ENCODE peak calls at places on chromosomes 5 and 9, in five cellular contexts. D is stimulated activated CD4-positive, alpha-beta T cell treated with anti-CD3 and anti-CD28 coated beads, Interleukin-15, amount 100 ng/mL, for 1 hour; C is NCI-H774; N is OCI-LY7; Q is activated naive CD4-positive, alpha-beta T cell treated with anti-CD3 and anti-CD28 coated beads, Interleukin-2, amount 50 U/mL, for 72 hours. A is an unnamed sample.

GRCh38 chr9:121286973-121287721 is 19.2 kb downstream of the GSN start:
- DNase-seq in D (no peak), C (peak; percentile 42), N (no peak), Q (no peak), A (peak; percentile 68)

GRCh38 chr9:93580654-93581380 is 4.4 kb downstream of the PHF2 start:
- DNase-seq in D (no peak), C (no peak), N (no peak), Q (no peak), A (no peak)

GRCh38 chr9:104247899-104248460 is 153.9 kb downstream of the SMC2 start:
- DNase-seq in D (no peak), C (no peak), N (no peak), Q (no peak), A (no peak)

GRCh38 chr9:92636627-92637026 is 33.3 kb downstream of the IPPK start:
- DNase-seq in D (no peak), C (no peak), N (no peak), Q (peak; percentile 30), A (no peak)

GRCh38 chr5:27020965-27021364 is 17.4 kb downstream of the CDH9 start:
- DNase-seq in D (no peak), C (no peak), N (no peak), Q (no peak), A (no peak)

GRCh38 chr9:95778957-95779356 is 96.5 kb upstream of the ERCC6L2 start:
- DNase-seq in D (no peak), C (no peak), N (no peak), Q (no peak), A (no peak)

GRCh38 chr9:129664664-129665007 is 811 bp upstream of the PRRX2 start:
- DNase-seq in D (no peak), C (no peak), N (no peak), Q (no peak), A (no peak)

GRCh38 chr5:65846102-65846501 is 80.3 kb upstream of the ERBIN start:
- DNase-seq in D (no peak), C (no peak), N (no peak), Q (no peak), A (no peak)

GRCh38 chr5:111548992-111549649 is 36.8 kb upstream of the STARD4 start:
- DNase-seq in D (no peak), C (peak; percentile 55), N (no peak), Q (no peak), A (no peak)

GRCh38 chr9:35706951-35707350 is 17.2 kb upstream of the TPM2 start:
- DNase-seq in D (no peak), C (no peak), N (no peak), Q (no peak), A (no peak)

GRCh38 chr5:17157916-17158529 is 59.4 kb upstream of the BASP1 start:
- DNase-seq in D (no peak), C (no peak), N (no peak), Q (no peak), A (no peak)

GRCh38 chr5:147391781-147392180 is 118.1 kb downstream of the DPYSL3 start:
- DNase-seq in D (no peak), C (no peak), N (peak; percentile 2), Q (no peak), A (no peak)

GRCh38 chr5:102718819-102719218 is 36.3 kb upstream of the PAM start:
- DNase-seq in D (no peak), C (no peak), N (no peak), Q (no peak), A (no peak)

GRCh38 chr9:83599071-83599470 is 23.9 kb upstream of the IDNK start:
- DNase-seq in D (no peak), C (no peak), N (no peak), Q (no peak), A (no peak)

GRCh38 chr5:113122053-113122452 is 145.5 kb downstream of the DCP2 start:
- DNase-seq in D (no peak), C (no peak), N (no peak), Q (no peak), A (no peak)

GRCh38 chr5:163705983-163706771 is 200.8 kb downstream of the MAT2B start:
- DNase-seq in D (no peak), C (no peak), N (no peak), Q (no peak), A (no peak)

GRCh38 chr9:134700636-134701350 is 59.2 kb downstream of the COL5A1 start:
- DNase-seq in D (no peak), C (no peak), N (no peak), Q (no peak), A (no peak)

GRCh38 chr9:107653263-107653821 is 163.8 kb upstream of the KLF4 start:
- DNase-seq in D (no peak), C (no peak), N (no peak), Q (no peak), A (no peak)

A was measured in amygdala.